ENCODE peak calls at places on chromosomes 1 and 21, in eight cellular contexts. Y, K, N, R, U, Q, M and H are unnamed samples.

GRCh38 chr1:44587796-44588460 is 86.4 kb downstream of the TMEM53 start:
- DNase-seq in Y (no peak), K (no peak), N (no peak), R (no peak), U (no peak), Q (no peak), M (no peak), H (no peak)

GRCh38 chr21:35226960-35227741 is 178.0 kb upstream of the RUNX1 start:
- DNase-seq in Y (peak; percentile 62), K (no peak), N (peak; percentile 45), R (no peak), U (no peak), Q (peak; percentile 95), M (no peak), H (no peak)

GRCh38 chr1:117710710-117711109 is 104.9 kb downstream of the TENT5C start:
- DNase-seq in Y (no peak), K (no peak), N (no peak), R (no peak), U (no peak), Q (no peak), M (no peak), H (no peak)

GRCh38 chr1:27519341-27520258 is 29.6 kb upstream of the WASF2 start:
- DNase-seq in Y (no peak), K (no peak), N (no peak), R (no peak), U (no peak), Q (no peak), M (peak; percentile 62), H (peak; percentile 89)

GRCh38 chr21:32457360-32457840 is 44.9 kb downstream of the EVA1C start:
- DNase-seq in Y (no peak), K (no peak), N (peak; percentile 28), R (no peak), U (no peak), Q (no peak), M (peak; percentile 67), H (peak; percentile 86)

GRCh38 chr1:17643861-17644703 is 104.6 kb downstream of the ARHGEF10L start:
- DNase-seq in Y (no peak), K (peak; percentile 37), N (peak; percentile 32), R (no peak), U (no peak), Q (no peak), M (no peak), H (no peak)

GRCh38 chr1:187203257-187203656 is 374.5 kb downstream of the PLA2G4A start:
- DNase-seq in Y (no peak), K (no peak), N (no peak), R (no peak), U (no peak), Q (no peak), M (no peak), H (no peak)

GRCh38 chr21:38843379-38843778 is 37.6 kb downstream of the ETS2 start:
- DNase-seq in Y (no peak), K (no peak), N (no peak), R (no peak), U (no peak), Q (no peak), M (no peak), H (no peak)

GRCh38 chr1:46611691-46612221 is 4.9 kb downstream of the MOB3C start:
- DNase-seq in Y (no peak), K (no peak), N (peak; percentile 72), R (no peak), U (no peak), Q (no peak), M (no peak), H (peak; percentile 80)

GRCh38 chr1:207429963-207430362 is 24.2 kb upstream of the CR2 start:
- DNase-seq in Y (no peak), K (no peak), N (no peak), R (no peak), U (no peak), Q (no peak), M (no peak), H (no peak)

GRCh38 chr21:21246007-21246406 is 247.8 kb downstream of the NCAM2 start:
- DNase-seq in Y (no peak), K (no peak), N (peak; percentile 15), R (no peak), U (no peak), Q (no peak), M (no peak), H (no peak)

GRCh38 chr1:159091547-159092397 is 15.2 kb upstream of the AIM2 start:
- DNase-seq in Y (peak; percentile 61), K (no peak), N (peak; percentile 21), R (no peak), U (no peak), Q (no peak), M (no peak), H (no peak)

GRCh38 chr1:108830119-108831008 is 26.5 kb downstream of the AKNAD1 start:
- DNase-seq in Y (no peak), K (peak; percentile 89), N (peak; percentile 100), R (peak; percentile 45), U (no peak), Q (no peak), M (no peak), H (peak; percentile 88)

GRCh38 chr1:231161711-231162299 is at the start of gene TRIM67:
- DNase-seq in Y (no peak), K (no peak), N (peak; percentile 42), R (no peak), U (no peak), Q (no peak), M (peak; percentile 23), H (no peak)

GRCh38 chr1:214590696-214591095 is 12.3 kb upstream of the CENPF start:
- DNase-seq in Y (no peak), K (no peak), N (no peak), R (no peak), U (no peak), Q (no peak), M (no peak), H (no peak)

GRCh38 chr1:44543064-44543815 is 131.0 kb downstream of the TMEM53 start:
- DNase-seq in Y (no peak), K (no peak), N (no peak), R (no peak), U (no peak), Q (no peak), M (no peak), H (no peak)

GRCh38 chr21:45529785-45530422 is 12.3 kb downstream of the SLC19A1 start:
- DNase-seq in Y (no peak), K (no peak), N (no peak), R (no peak), U (no peak), Q (no peak), M (no peak), H (peak; percentile 43)

GRCh38 chr1:17233675-17234074 is 15.2 kb upstream of the PADI3 start:
- DNase-seq in Y (no peak), K (peak; percentile 56), N (peak; percentile 91), R (no peak), U (no peak), Q (no peak), M (no peak), H (peak; percentile 96)

GRCh38 chr1:170410391-170411146 is 121.4 kb upstream of the GORAB start:
- DNase-seq in Y (no peak), K (no peak), N (peak; percentile 64), R (no peak), U (no peak), Q (no peak), M (no peak), H (no peak)

GRCh38 chr1:2438038-2438437 is 25.7 kb upstream of the PEX10 start:
- DNase-seq in Y (no peak), K (no peak), N (no peak), R (no peak), U (no peak), Q (no peak), M (no peak), H (no peak)

GRCh38 chr1:63917571-63918394 is 144.0 kb downstream of the ROR1 start:
- DNase-seq in Y (peak; percentile 20), K (peak; percentile 57), N (peak; percentile 93), R (no peak), U (no peak), Q (no peak), M (no peak), H (no peak)

GRCh38 chr1:157274698-157275534 is 136.7 kb upstream of the ETV3 start:
- DNase-seq in Y (no peak), K (no peak), N (peak; percentile 5), R (no peak), U (no peak), Q (no peak), M (no peak), H (no peak)

GRCh38 chr1:73998348-73998959 is 199.5 kb downstream of the LRRIQ3 start:
- DNase-seq in Y (no peak), K (no peak), N (peak; percentile 37), R (peak; percentile 86), U (no peak), Q (peak; percentile 30), M (no peak), H (no peak)

GRCh38 chr1:88774151-88774556 is 90.1 kb downstream of the PKN2 start:
- DNase-seq in Y (peak; percentile 53), K (no peak), N (no peak), R (no peak), U (no peak), Q (no peak), M (no peak), H (no peak)

GRCh38 chr1:26112407-26112775 is 767 bp downstream of the PDIK1L start:
- DNase-seq in Y (no peak), K (no peak), N (no peak), R (no peak), U (no peak), Q (no peak), M (no peak), H (no peak)

GRCh38 chr1:30745834-30746208 is 11.8 kb downstream of the LAPTM5 start:
- DNase-seq in Y (no peak), K (no peak), N (no peak), R (no peak), U (no peak), Q (no peak), M (no peak), H (peak; percentile 51)

GRCh38 chr1:54275349-54275748 is 75.4 kb downstream of the MRPL37 start:
- DNase-seq in Y (no peak), K (peak; percentile 77), N (peak; percentile 57), R (no peak), U (no peak), Q (no peak), M (peak; percentile 63), H (peak; percentile 81)

GRCh38 chr1:55164906-55165305 is 50.3 kb downstream of the USP24 start:
- DNase-seq in Y (no peak), K (no peak), N (no peak), R (no peak), U (no peak), Q (no peak), M (no peak), H (no peak)

GRCh38 chr1:95039360-95040031 is 33.3 kb downstream of the ALG14 start:
- DNase-seq in Y (no peak), K (no peak), N (no peak), R (no peak), U (no peak), Q (no peak), M (no peak), H (no peak)

GRCh38 chr1:6965914-6966241 is 180.6 kb downstream of the CAMTA1 start:
- DNase-seq in Y (no peak), K (no peak), N (no peak), R (no peak), U (no peak), Q (no peak), M (no peak), H (no peak)